ENCODE peak calls at places on chromosomes 16 and 17, in four cellular contexts. E is K562, U is HCT116, Z is GM23248. J is an unnamed sample.
A peak's percentile ranks its signal among the peaks of the same experiment; 100 is the strongest.

GRCh38 chr17:59520276-59520675 is 45.1 kb upstream of the DHX40 start:
- DNase-seq in E (no peak), U (no peak), Z (no peak), J (no peak)

GRCh38 chr17:61834610-61835009 is 28.7 kb downstream of the BRIP1 start:
- DNase-seq in E (no peak), U (no peak), Z (no peak), J (no peak)

GRCh38 chr17:7656958-7657715 is 6.4 kb downstream of the ATP1B2 start:
- DNase-seq in E (peak; percentile 3), U (no peak), Z (no peak), J (no peak)

GRCh38 chr16:75099738-75100615 is 16.6 kb downstream of the LDHD start:
- DNase-seq in E (no peak), U (no peak), Z (no peak), J (peak; percentile 88)

GRCh38 chr16:11034005-11034404 is 89.6 kb downstream of the CLEC16A start:
- DNase-seq in E (no peak), U (no peak), Z (peak; percentile 93), J (no peak)

GRCh38 chr17:16470302-16470701 is 21.7 kb downstream of the LRRC75A start:
- DNase-seq in E (no peak), U (no peak), Z (no peak), J (no peak)

GRCh38 chr16:81558077-81558443 is 113.5 kb downstream of the CMIP start:
- DNase-seq in E (no peak), U (no peak), Z (no peak), J (no peak)

GRCh38 chr17:78289802-78290363 is 58.5 kb downstream of the TMEM235 start:
- DNase-seq in E (peak; percentile 76), U (peak; percentile 88), Z (peak; percentile 91), J (peak; percentile 90)

GRCh38 chr17:59167571-59168001 is 12.0 kb downstream of the PRR11 start:
- DNase-seq in E (no peak), U (no peak), Z (no peak), J (no peak)

GRCh38 chr17:45315583-45316270 is 1.1 kb downstream of the MAP3K14 start:
- DNase-seq in E (no peak), U (no peak), Z (no peak), J (no peak)

GRCh38 chr17:34299918-34300600 is 14.5 kb downstream of the CCL11 start:
- DNase-seq in E (no peak), U (no peak), Z (peak; percentile 86), J (no peak)

GRCh38 chr17:75447951-75448856 is 8.2 kb upstream of the TMEM94 start:
- DNase-seq in E (peak; percentile 72), U (no peak), Z (no peak), J (no peak)

GRCh38 chr16:47197536-47198179 is 53.9 kb upstream of the NETO2 start:
- DNase-seq in E (no peak), U (no peak), Z (peak; percentile 50), J (no peak)

GRCh38 chr17:67474081-67474661 is 97.1 kb downstream of the PITPNC1 start:
- DNase-seq in E (no peak), U (no peak), Z (peak; percentile 88), J (no peak)

GRCh38 chr17:33039874-33040273 is 48.2 kb downstream of the SPACA3 start:
- DNase-seq in E (no peak), U (no peak), Z (peak; percentile 83), J (no peak)

GRCh38 chr17:42286411-42287295 is 1.6 kb upstream of the STAT5A start:
- DNase-seq in E (no peak), U (no peak), Z (peak; percentile 30), J (no peak)

GRCh38 chr16:58678269-58678668 is 6.3 kb downstream of the SLC38A7 start:
- DNase-seq in E (no peak), U (no peak), Z (no peak), J (no peak)

GRCh38 chr17:28900986-28901726 is 1.7 kb downstream of the DHRS13 start:
- DNase-seq in E (no peak), U (no peak), Z (no peak), J (no peak)

GRCh38 chr17:17868637-17869522 is 32.1 kb upstream of the SREBF1 start:
- DNase-seq in E (no peak), U (no peak), Z (no peak), J (peak; percentile 64)

GRCh38 chr16:57754354-57755060 is 18.9 kb downstream of the KATNB1 start:
- DNase-seq in E (no peak), U (no peak), Z (peak; percentile 23), J (no peak)

GRCh38 chr17:42521036-42521435 is 15.0 kb upstream of the NAGLU start:
- DNase-seq in E (no peak), U (no peak), Z (peak; percentile 47), J (no peak)

GRCh38 chr16:66267287-66268137 is 99.0 kb upstream of the CDH5 start:
- DNase-seq in E (no peak), U (no peak), Z (no peak), J (no peak)

GRCh38 chr17:19771971-19772630 is 24.0 kb upstream of the ALDH3A1 start:
- DNase-seq in E (no peak), U (no peak), Z (no peak), J (no peak)

GRCh38 chr17:68355093-68355492 is 63.8 kb downstream of the ARSG start:
- DNase-seq in E (no peak), U (no peak), Z (peak; percentile 61), J (no peak)

GRCh38 chr16:85166699-85167588 is 54.7 kb upstream of the CIBAR2 start:
- DNase-seq in E (no peak), U (no peak), Z (no peak), J (no peak)

GRCh38 chr17:61753696-61754095 is 109.6 kb downstream of the BRIP1 start:
- DNase-seq in E (no peak), U (no peak), Z (no peak), J (no peak)

GRCh38 chr17:37293770-37294169 is 82.0 kb upstream of the C17orf78 start:
- DNase-seq in E (no peak), U (no peak), Z (no peak), J (no peak)
- H3K27me3 ChIP-seq in E (no peaks in the 10 kb centered on the region), U (no peaks in the 10 kb centered on the region), Z (no peaks in the 10 kb centered on the region), J (no peaks in the 10 kb centered on the region)

GRCh38 chr17:76546556-76547182 is 6.8 kb downstream of the PRCD start:
- DNase-seq in E (no peak), U (no peak), Z (peak; percentile 93), J (peak; percentile 67)
- H3K27ac ChIP-seq in E (no peak overlapping the region), U (no peak overlapping the region), Z (peak overlapping the region; percentile 67), J (peak overlapping the region; percentile 54)

GRCh38 chr17:39774043-39774442 is 36.3 kb downstream of the GRB7 start:
- DNase-seq in E (no peak), U (no peak), Z (no peak), J (no peak)
- H3K27me3 ChIP-seq in E (peaks cover 29% of the 10 kb centered on the region), U (peaks cover 6% of the 10 kb centered on the region), Z (peaks cover 74% of the 10 kb centered on the region), J (no peaks in the 10 kb centered on the region)

GRCh38 chr16:89537549-89537925 is 22.9 kb upstream of the RPL13 start:
- DNase-seq in E (no peak), U (no peak), Z (no peak), J (no peak)

GRCh38 chr16:89536371-89536770 is 24.1 kb upstream of the RPL13 start:
- DNase-seq in E (no peak), U (no peak), Z (no peak), J (no peak)

GRCh38 chr16:89536886-89537548 is 23.5 kb upstream of the RPL13 start:
- DNase-seq in E (no peak), U (no peak), Z (no peak), J (peak; percentile 37)

GRCh38 chr16:89531821-89532526 is 23.8 kb downstream of the SPG7 start:
- DNase-seq in E (no peak), U (no peak), Z (no peak), J (no peak)

GRCh38 chr16:89534147-89534788 is 26.1 kb downstream of the SPG7 start:
- DNase-seq in E (no peak), U (no peak), Z (peak; percentile 43), J (peak; percentile 15)
- H3K27ac ChIP-seq in E (no peak overlapping the region), U (no peak overlapping the region), Z (no peak overlapping the region), J (no peak overlapping the region)

DNA sequence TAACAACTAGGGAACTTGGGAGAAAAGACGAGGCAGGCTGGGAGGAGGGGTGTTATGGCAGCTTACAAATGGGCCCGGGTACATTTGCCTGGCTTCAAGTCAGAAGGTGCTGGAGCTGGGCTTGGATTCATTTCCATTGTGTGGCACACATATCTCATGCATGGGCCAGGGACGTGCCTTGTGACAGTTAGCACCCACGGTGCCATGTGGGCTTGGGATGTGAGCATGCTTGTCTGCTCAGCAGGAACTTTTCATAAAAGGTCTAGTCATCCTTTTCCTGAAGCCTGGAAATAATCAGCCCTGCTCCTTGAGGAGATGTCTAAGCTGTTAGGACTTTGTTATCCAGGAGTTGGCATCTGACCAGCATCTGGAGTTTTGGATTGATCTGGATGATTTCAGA is 572.2 kb downstream of the CDH13 start:
- DNase-seq in E (no peak), U (no peak), Z (no peak), J (no peak)
- H3K27me3 ChIP-seq in E (no peaks in the 10 kb centered on the region), U (no peaks in the 10 kb centered on the region), Z (no peaks in the 10 kb centered on the region), J (peaks cover 6% of the 10 kb centered on the region)

GRCh38 chr17:48457080-48457836 is 27.2 kb upstream of the SKAP1 start:
- DNase-seq in E (peak; percentile 72), U (peak; percentile 54), Z (peak; percentile 76), J (peak; percentile 84)

GRCh38 chr17:48459070-48459469 is 29.1 kb upstream of the SKAP1 start:
- DNase-seq in E (no peak), U (no peak), Z (no peak), J (no peak)

GRCh38 chr17:48451489-48451888 is 21.5 kb upstream of the SKAP1 start:
- DNase-seq in E (no peak), U (no peak), Z (no peak), J (no peak)

GRCh38 chr17:48456584-48456983 is 26.6 kb upstream of the SKAP1 start:
- DNase-seq in E (no peak), U (peak; percentile 83), Z (no peak), J (no peak)

DNA sequence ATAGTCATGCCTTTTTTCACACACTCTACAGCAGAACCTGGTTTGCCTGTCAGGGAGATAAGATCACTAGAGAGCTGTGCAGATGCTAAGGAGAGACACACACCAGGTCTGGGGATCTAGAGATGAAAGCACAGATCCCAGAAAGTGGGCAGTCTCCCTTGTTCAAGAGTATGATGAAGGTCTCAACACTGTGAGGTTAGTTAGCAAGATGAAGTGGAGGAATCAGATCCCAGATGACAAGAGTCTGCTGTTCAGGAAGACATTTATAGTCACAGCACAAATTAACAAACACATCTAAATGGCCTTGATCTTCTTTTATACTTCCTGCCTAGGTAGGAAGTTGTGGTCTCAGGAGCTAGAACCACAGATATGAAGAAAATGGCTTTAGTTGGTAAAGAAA is 23.4 kb upstream of the SKAP1 start:
- DNase-seq in E (no peak), U (no peak), Z (no peak), J (no peak)
- H3K27ac ChIP-seq in E (no peak overlapping the region), U (no peak overlapping the region), Z (no peak overlapping the region), J (no peak overlapping the region)

DNA sequence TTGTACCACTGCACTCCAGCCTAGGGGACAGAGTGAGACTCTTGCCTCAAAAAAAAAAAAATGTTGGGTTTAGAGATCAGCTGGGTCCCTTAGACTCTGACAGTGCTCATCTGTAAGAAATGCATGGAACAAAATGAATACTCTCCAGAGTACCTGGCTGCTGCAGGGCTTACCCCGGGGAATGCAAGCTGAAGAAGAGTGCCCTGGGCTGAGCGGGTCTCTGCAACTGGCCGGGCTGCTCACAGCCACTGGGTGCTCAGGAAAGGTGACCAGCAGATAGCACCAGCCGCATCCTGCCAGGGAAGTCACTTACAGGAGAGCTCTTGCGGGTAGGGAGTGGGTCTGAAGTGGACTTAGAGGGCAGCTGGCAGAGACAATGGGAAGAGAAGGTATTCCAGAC is 82.1 kb downstream of the GAS7 start:
- DNase-seq in E (no peak), U (no peak), Z (no peak), J (no peak)
- H3K27me3 ChIP-seq in E (no peaks in the 10 kb centered on the region), U (no peaks in the 10 kb centered on the region), Z (no peaks in the 10 kb centered on the region), J (no peaks in the 10 kb centered on the region)